ENCODE peak calls at places on chromosomes 4 and X, in seven cellular contexts. D is NCI-H748 treated with DMSO at 0.1 percent for 48 hours; N is AG04450; A is transverse colon; O is HuH-7.5; S is neuronal stem cell; P is stimulated activated CD4-positive, alpha-beta T cell treated with anti-CD3 and anti-CD28 coated beads, Interleukin-2, amount 100 ng/mL, for 24 hours. K is an unnamed sample.

GRCh38 chrX:150146271-150146888 is 208.1 kb upstream of the EOLA2 start:
- DNase-seq in D (no peak), N (no peak), A (no peak), O (no peak), S (no peak), P (peak; percentile 2), K (no peak)

GRCh38 chr4:173088144-173088543 is 80.5 kb upstream of the GALNT7 start:
- DNase-seq in D (no peak), N (no peak), A (no peak), O (no peak), S (no peak), P (no peak), K (no peak)

GRCh38 chr4:6779667-6780565 is 2.6 kb upstream of the KIAA0232 start:
- DNase-seq in D (no peak), N (peak; percentile 23), A (no peak), O (peak; percentile 83), S (peak; percentile 29), P (no peak), K (no peak)

GRCh38 chrX:153901753-153902140 is 2.7 kb upstream of the AVPR2 start:
- DNase-seq in D (no peak), N (no peak), A (no peak), O (no peak), S (no peak), P (no peak), K (no peak)

GRCh38 chr4:8274772-8275241 is 5.3 kb downstream of the HTRA3 start:
- DNase-seq in D (no peak), N (peak; percentile 95), A (peak; percentile 74), O (no peak), S (peak; percentile 67), P (no peak), K (no peak)

GRCh38 chrX:12693754-12694153 is 97.5 kb upstream of the PRPS2 start:
- DNase-seq in D (no peak), N (no peak), A (no peak), O (no peak), S (no peak), P (no peak), K (no peak)

GRCh38 chr4:1658146-1658545 is 26.0 kb downstream of the FAM53A start:
- DNase-seq in D (no peak), N (no peak), A (no peak), O (no peak), S (no peak), P (no peak), K (no peak)

GRCh38 chrX:128460835-128461234 is 408.6 kb upstream of the ACTRT1 start:
- DNase-seq in D (no peak), N (no peak), A (no peak), O (no peak), S (no peak), P (no peak), K (no peak)

GRCh38 chrX:40169193-40170086 is 71.7 kb upstream of the BCOR start:
- DNase-seq in D (peak; percentile 61), N (peak; percentile 37), A (peak; percentile 80), O (peak; percentile 79), S (no peak), P (peak; percentile 74), K (no peak)